ENCODE peak calls at places on chromosomes 7 and 10, in eight cellular contexts. One of them, this sample, is unnamed.
A peak's percentile ranks its signal among the peaks of the same experiment; 100 is the strongest.

GRCh38 chr7:47609803-47610452 is 28.0 kb upstream of the TNS3 start:
- DNase-seq in pancreas: no peak
- DNase-seq in fibroblast of mammary gland: peak; percentile 89
- DNase-seq in astrocyte of the spinal cord: peak; percentile 78
- DNase-seq in A673: no peak
- DNase-seq in breast epithelium: no peak
- DNase-seq in AG10803: peak; percentile 81
- DNase-seq in PC-3: no peak
- DNase-seq in this sample: peak; percentile 97

GRCh38 chr7:13602036-13602435 is 387.4 kb downstream of the ETV1 start:
- DNase-seq in fibroblast of mammary gland: no peak
- DNase-seq in breast epithelium: no peak
- DNase-seq in pancreas: no peak
- DNase-seq in astrocyte of the spinal cord: no peak
- DNase-seq in A673: no peak
- DNase-seq in AG10803: no peak
- DNase-seq in PC-3: no peak
- DNase-seq in this sample: no peak

GRCh38 chr7:32942783-32943653 is 14.2 kb upstream of the FKBP9 start:
- DNase-seq in AG10803: peak; percentile 79
- DNase-seq in A673: peak; percentile 92
- DNase-seq in pancreas: peak; percentile 94
- DNase-seq in breast epithelium: peak; percentile 71
- DNase-seq in PC-3: peak; percentile 66
- DNase-seq in fibroblast of mammary gland: peak; percentile 64
- DNase-seq in astrocyte of the spinal cord: peak; percentile 78
- DNase-seq in this sample: peak; percentile 75

GRCh38 chr10:48945441-48946143 is 6.0 kb upstream of the LRRC18 start:
- DNase-seq in AG10803: no peak
- DNase-seq in breast epithelium: no peak
- DNase-seq in pancreas: no peak
- DNase-seq in astrocyte of the spinal cord: no peak
- DNase-seq in A673: no peak
- DNase-seq in fibroblast of mammary gland: no peak
- DNase-seq in PC-3: no peak
- DNase-seq in this sample: no peak

GRCh38 chr10:5575482-5576153 is 50.9 kb downstream of the CALML3 start:
- DNase-seq in breast epithelium: no peak
- DNase-seq in fibroblast of mammary gland: peak; percentile 72
- DNase-seq in PC-3: peak; percentile 52
- DNase-seq in astrocyte of the spinal cord: peak; percentile 51
- DNase-seq in A673: peak; percentile 38
- DNase-seq in pancreas: peak; percentile 53
- DNase-seq in AG10803: peak; percentile 72
- DNase-seq in this sample: peak; percentile 86

GRCh38 chr10:117007080-117007479 is 2.1 kb upstream of the SHTN1 start:
- DNase-seq in PC-3: peak; percentile 87
- DNase-seq in A673: peak; percentile 56
- DNase-seq in fibroblast of mammary gland: peak; percentile 89
- DNase-seq in pancreas: no peak
- DNase-seq in AG10803: peak; percentile 79
- DNase-seq in astrocyte of the spinal cord: peak; percentile 72
- DNase-seq in breast epithelium: no peak
- DNase-seq in this sample: peak; percentile 71

GRCh38 chr7:140542226-140542625 is 62.9 kb upstream of the MKRN1 start:
- DNase-seq in breast epithelium: no peak
- DNase-seq in AG10803: peak; percentile 71
- DNase-seq in pancreas: no peak
- DNase-seq in A673: no peak
- DNase-seq in astrocyte of the spinal cord: peak; percentile 56
- DNase-seq in PC-3: peak; percentile 15
- DNase-seq in fibroblast of mammary gland: peak; percentile 68
- DNase-seq in this sample: peak; percentile 75

GRCh38 chr7:41130596-41131236 is 572.2 kb downstream of the INHBA start:
- DNase-seq in fibroblast of mammary gland: no peak
- DNase-seq in A673: no peak
- DNase-seq in PC-3: no peak
- DNase-seq in AG10803: no peak
- DNase-seq in pancreas: no peak
- DNase-seq in astrocyte of the spinal cord: no peak
- DNase-seq in breast epithelium: no peak
- DNase-seq in this sample: peak; percentile 12

GRCh38 chr10:75788394-75789205 is 357.2 kb downstream of the LRMDA start:
- DNase-seq in PC-3: peak; percentile 80
- DNase-seq in breast epithelium: no peak
- DNase-seq in A673: no peak
- DNase-seq in astrocyte of the spinal cord: peak; percentile 14
- DNase-seq in pancreas: no peak
- DNase-seq in AG10803: peak; percentile 37
- DNase-seq in fibroblast of mammary gland: peak; percentile 85
- DNase-seq in this sample: peak; percentile 35

GRCh38 chr7:130884437-130885417 is 150.7 kb upstream of the KLF14 start:
- DNase-seq in PC-3: peak; percentile 27
- DNase-seq in A673: peak; percentile 75
- DNase-seq in breast epithelium: no peak
- DNase-seq in pancreas: no peak
- DNase-seq in AG10803: peak; percentile 72
- DNase-seq in astrocyte of the spinal cord: peak; percentile 65
- DNase-seq in fibroblast of mammary gland: peak; percentile 59
- DNase-seq in this sample: peak; percentile 70

GRCh38 chr10:34576789-34577188 is 238.3 kb downstream of the PARD3 start:
- DNase-seq in PC-3: no peak
- DNase-seq in breast epithelium: no peak
- DNase-seq in pancreas: no peak
- DNase-seq in fibroblast of mammary gland: peak; percentile 30
- DNase-seq in astrocyte of the spinal cord: no peak
- DNase-seq in AG10803: no peak
- DNase-seq in A673: no peak
- DNase-seq in this sample: peak; percentile 59

GRCh38 chr7:33459340-33459751 is 330.0 kb downstream of the BBS9 start:
- DNase-seq in AG10803: peak; percentile 77
- DNase-seq in fibroblast of mammary gland: peak; percentile 56
- DNase-seq in breast epithelium: no peak
- DNase-seq in A673: peak; percentile 68
- DNase-seq in PC-3: peak; percentile 57
- DNase-seq in astrocyte of the spinal cord: peak; percentile 58
- DNase-seq in pancreas: no peak
- DNase-seq in this sample: peak; percentile 54

GRCh38 chr10:129655679-129656031 is 188.6 kb downstream of the MGMT start:
- DNase-seq in A673: no peak
- DNase-seq in fibroblast of mammary gland: no peak
- DNase-seq in pancreas: no peak
- DNase-seq in PC-3: no peak
- DNase-seq in AG10803: no peak
- DNase-seq in breast epithelium: no peak
- DNase-seq in astrocyte of the spinal cord: no peak
- DNase-seq in this sample: no peak

GRCh38 chr7:78218051-78218450 is 419.5 kb downstream of the PHTF2 start:
- DNase-seq in A673: no peak
- DNase-seq in astrocyte of the spinal cord: no peak
- DNase-seq in breast epithelium: no peak
- DNase-seq in fibroblast of mammary gland: peak; percentile 89
- DNase-seq in AG10803: peak; percentile 44
- DNase-seq in pancreas: no peak
- DNase-seq in PC-3: no peak
- DNase-seq in this sample: no peak

GRCh38 chr7:70631732-70632131 is 500.2 kb upstream of the GALNT17 start:
- DNase-seq in astrocyte of the spinal cord: no peak
- DNase-seq in fibroblast of mammary gland: no peak
- DNase-seq in breast epithelium: no peak
- DNase-seq in AG10803: no peak
- DNase-seq in PC-3: no peak
- DNase-seq in pancreas: no peak
- DNase-seq in A673: no peak
- DNase-seq in this sample: no peak

GRCh38 chr10:33032354-33033254 is 74.6 kb upstream of the ITGB1 start:
- DNase-seq in pancreas: no peak
- DNase-seq in AG10803: peak; percentile 48
- DNase-seq in breast epithelium: no peak
- DNase-seq in PC-3: peak; percentile 100
- DNase-seq in fibroblast of mammary gland: peak; percentile 86
- DNase-seq in A673: no peak
- DNase-seq in astrocyte of the spinal cord: peak; percentile 66
- DNase-seq in this sample: peak; percentile 40

GRCh38 chr7:68109299-68109698 is 1112.7 kb downstream of the TYW1 start:
- DNase-seq in astrocyte of the spinal cord: no peak
- DNase-seq in AG10803: no peak
- DNase-seq in A673: no peak
- DNase-seq in PC-3: no peak
- DNase-seq in pancreas: no peak
- DNase-seq in fibroblast of mammary gland: no peak
- DNase-seq in breast epithelium: no peak
- DNase-seq in this sample: no peak

GRCh38 chr10:60706146-60706545 is 72.1 kb upstream of the CDK1 start:
- DNase-seq in breast epithelium: no peak
- DNase-seq in A673: no peak
- DNase-seq in fibroblast of mammary gland: no peak
- DNase-seq in AG10803: no peak
- DNase-seq in pancreas: no peak
- DNase-seq in astrocyte of the spinal cord: no peak
- DNase-seq in PC-3: no peak
- DNase-seq in this sample: peak; percentile 3

GRCh38 chr7:27251513-27252306 is 9.1 kb downstream of the EVX1 start:
- DNase-seq in PC-3: no peak
- DNase-seq in fibroblast of mammary gland: no peak
- DNase-seq in pancreas: peak; percentile 68
- DNase-seq in breast epithelium: no peak
- DNase-seq in A673: no peak
- DNase-seq in astrocyte of the spinal cord: no peak
- DNase-seq in AG10803: no peak
- DNase-seq in this sample: no peak
- H3K4me3 ChIP-seq in PC-3: no peak overlapping the region
- H3K4me3 ChIP-seq in fibroblast of mammary gland: no peak overlapping the region
- H3K4me3 ChIP-seq in pancreas: no peak overlapping the region
- H3K4me3 ChIP-seq in breast epithelium: no peak overlapping the region
- H3K4me3 ChIP-seq in A673: no peak overlapping the region
- H3K4me3 ChIP-seq in astrocyte of the spinal cord: no peak overlapping the region
- H3K4me3 ChIP-seq in AG10803: no peak overlapping the region
- H3K4me3 ChIP-seq in this sample: no peak overlapping the region

GRCh38 chr7:51314041-51314440 is 2.6 kb downstream of the COBL start:
- DNase-seq in fibroblast of mammary gland: no peak
- DNase-seq in breast epithelium: no peak
- DNase-seq in PC-3: peak; percentile 12
- DNase-seq in pancreas: no peak
- DNase-seq in astrocyte of the spinal cord: no peak
- DNase-seq in A673: no peak
- DNase-seq in AG10803: no peak
- DNase-seq in this sample: no peak

GRCh38 chr7:51313276-51314035 is 3.2 kb downstream of the COBL start:
- DNase-seq in pancreas: no peak
- DNase-seq in PC-3: no peak
- DNase-seq in astrocyte of the spinal cord: no peak
- DNase-seq in fibroblast of mammary gland: no peak
- DNase-seq in A673: no peak
- DNase-seq in AG10803: no peak
- DNase-seq in breast epithelium: no peak
- DNase-seq in this sample: no peak

GRCh38 chr7:51315393-51316261 is 982 bp downstream of the COBL start:
- DNase-seq in A673: no peak
- DNase-seq in fibroblast of mammary gland: peak; percentile 1
- DNase-seq in pancreas: peak; percentile 81
- DNase-seq in AG10803: no peak
- DNase-seq in astrocyte of the spinal cord: peak; percentile 8
- DNase-seq in breast epithelium: peak; percentile 57
- DNase-seq in PC-3: peak; percentile 74
- DNase-seq in this sample: no peak

GRCh38 chr7:51316262-51316665 is 345 bp downstream of the COBL start:
- DNase-seq in breast epithelium: peak; percentile 58
- DNase-seq in A673: no peak
- DNase-seq in AG10803: no peak
- DNase-seq in astrocyte of the spinal cord: no peak
- DNase-seq in PC-3: peak; percentile 48
- DNase-seq in pancreas: peak; percentile 84
- DNase-seq in fibroblast of mammary gland: no peak
- DNase-seq in this sample: no peak

DNA sequence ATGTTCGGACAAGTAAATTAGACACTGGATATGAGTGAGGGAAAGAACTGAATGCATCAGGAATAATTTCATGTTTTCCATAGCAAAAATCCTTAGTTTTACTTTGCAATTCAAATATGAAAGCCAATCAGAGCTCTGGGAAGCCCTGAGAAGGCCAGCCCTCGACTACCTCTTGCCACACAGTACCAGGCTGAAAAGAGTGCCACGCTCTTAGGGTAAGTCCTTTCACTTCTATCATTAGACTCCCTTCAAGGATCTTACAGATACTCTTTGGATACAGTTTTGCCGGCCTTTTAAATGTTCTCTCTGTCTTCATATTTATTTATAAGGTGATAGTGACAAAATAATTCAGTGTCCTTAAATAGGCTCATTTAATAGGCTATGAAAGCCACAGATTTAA is 1.9 kb downstream of the COBL start:
- DNase-seq in AG10803: no peak
- DNase-seq in breast epithelium: no peak
- DNase-seq in PC-3: peak; percentile 32
- DNase-seq in astrocyte of the spinal cord: no peak
- DNase-seq in A673: no peak
- DNase-seq in pancreas: no peak
- DNase-seq in fibroblast of mammary gland: no peak
- DNase-seq in this sample: no peak
- H3K4me3 ChIP-seq in AG10803: no peak overlapping the region
- H3K4me3 ChIP-seq in breast epithelium: no peak overlapping the region
- H3K4me3 ChIP-seq in PC-3: peak overlapping the region; percentile 80
- H3K4me3 ChIP-seq in astrocyte of the spinal cord: no peak overlapping the region
- H3K4me3 ChIP-seq in A673: no peak overlapping the region
- H3K4me3 ChIP-seq in pancreas: peak overlapping the region; percentile 85
- H3K4me3 ChIP-seq in fibroblast of mammary gland: no peak overlapping the region
- H3K4me3 ChIP-seq in this sample: no peak overlapping the region

DNA sequence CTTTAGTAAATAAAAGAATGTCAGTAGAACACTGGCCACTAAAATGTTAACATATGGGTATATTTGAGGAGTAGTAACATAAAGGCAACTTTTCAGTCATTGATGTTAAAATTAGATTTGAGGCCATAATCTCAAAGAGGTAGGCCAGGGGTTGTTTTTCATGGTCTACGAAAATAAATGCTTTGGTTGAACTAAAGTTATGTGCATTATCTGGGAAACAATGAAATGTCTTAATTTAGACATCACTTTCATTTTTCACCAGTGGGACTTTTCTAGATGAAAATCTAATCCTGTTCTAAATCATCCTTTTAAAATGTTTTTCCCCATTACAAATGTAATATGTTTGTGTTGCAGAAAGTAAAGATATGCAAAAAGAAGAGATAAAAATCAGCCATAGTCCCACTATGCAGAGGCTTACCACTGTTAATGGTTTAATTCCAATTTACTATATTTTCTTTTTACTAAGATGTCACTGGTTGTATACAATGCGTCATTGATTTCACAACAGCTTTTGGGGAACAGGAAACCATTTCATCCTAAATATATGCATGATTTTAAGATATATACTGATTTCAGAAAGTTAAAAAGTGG is 64.3 kb downstream of the ARID5B start:
- DNase-seq in astrocyte of the spinal cord: no peak
- DNase-seq in PC-3: no peak
- DNase-seq in A673: peak; percentile 42
- DNase-seq in pancreas: no peak
- DNase-seq in breast epithelium: no peak
- DNase-seq in fibroblast of mammary gland: no peak
- DNase-seq in AG10803: no peak
- DNase-seq in this sample: peak; percentile 36
- H3K4me3 ChIP-seq in astrocyte of the spinal cord: no peak overlapping the region
- H3K4me3 ChIP-seq in PC-3: no peak overlapping the region
- H3K4me3 ChIP-seq in A673: no peak overlapping the region
- H3K4me3 ChIP-seq in pancreas: no peak overlapping the region
- H3K4me3 ChIP-seq in breast epithelium: no peak overlapping the region
- H3K4me3 ChIP-seq in fibroblast of mammary gland: no peak overlapping the region
- H3K4me3 ChIP-seq in AG10803: no peak overlapping the region
- H3K4me3 ChIP-seq in this sample: no peak overlapping the region

GRCh38 chr7:7159063-7159645 is 23.2 kb upstream of the C1GALT1 start:
- DNase-seq in fibroblast of mammary gland: no peak
- DNase-seq in astrocyte of the spinal cord: no peak
- DNase-seq in PC-3: no peak
- DNase-seq in pancreas: no peak
- DNase-seq in breast epithelium: no peak
- DNase-seq in AG10803: no peak
- DNase-seq in A673: no peak
- DNase-seq in this sample: no peak
- H3K4me3 ChIP-seq in fibroblast of mammary gland: no peak overlapping the region
- H3K4me3 ChIP-seq in astrocyte of the spinal cord: no peak overlapping the region
- H3K4me3 ChIP-seq in PC-3: no peak overlapping the region
- H3K4me3 ChIP-seq in pancreas: no peak overlapping the region
- H3K4me3 ChIP-seq in breast epithelium: no peak overlapping the region
- H3K4me3 ChIP-seq in AG10803: no peak overlapping the region
- H3K4me3 ChIP-seq in A673: no peak overlapping the region
- H3K4me3 ChIP-seq in this sample: no peak overlapping the region

This sample was measured in fibroblast of villous mesenchyme.